ENCODE peak calls at places on chromosomes 12 and 14, in four cellular contexts. One of them, this sample, is unnamed.

GRCh38 chr12:29578731-29579130 is 81.2 kb upstream of the OVCH1 start:
- DNase-seq in left lobe of liver: no peak
- DNase-seq in naive thymus-derived CD4-positive, alpha-beta T cell: no peak
- DNase-seq in COLO829: no peak
- DNase-seq in this sample: no peak

GRCh38 chr14:75941030-75941429 is 40.8 kb downstream of the TGFB3 start:
- DNase-seq in naive thymus-derived CD4-positive, alpha-beta T cell: no peak
- DNase-seq in left lobe of liver: no peak
- DNase-seq in COLO829: no peak
- DNase-seq in this sample: no peak

GRCh38 chr14:29463727-29464370 is 463.8 kb downstream of the PRKD1 start:
- DNase-seq in naive thymus-derived CD4-positive, alpha-beta T cell: no peak
- DNase-seq in COLO829: no peak
- DNase-seq in left lobe of liver: no peak
- DNase-seq in this sample: no peak

GRCh38 chr12:31465002-31465401 is 125.9 kb downstream of the DENND5B start:
- DNase-seq in naive thymus-derived CD4-positive, alpha-beta T cell: no peak
- DNase-seq in left lobe of liver: no peak
- DNase-seq in COLO829: no peak
- DNase-seq in this sample: no peak

GRCh38 chr14:30710870-30711269 is 88.8 kb downstream of the SCFD1 start:
- DNase-seq in naive thymus-derived CD4-positive, alpha-beta T cell: no peak
- DNase-seq in left lobe of liver: no peak
- DNase-seq in COLO829: no peak
- DNase-seq in this sample: no peak

GRCh38 chr12:1777798-1778197 is 42.6 kb upstream of the LRTM2 start:
- DNase-seq in left lobe of liver: no peak
- DNase-seq in naive thymus-derived CD4-positive, alpha-beta T cell: no peak
- DNase-seq in COLO829: no peak
- DNase-seq in this sample: no peak

GRCh38 chr14:91947196-91948184 is at the start of gene FBLN5:
- DNase-seq in left lobe of liver: peak
- DNase-seq in COLO829: no peak
- DNase-seq in naive thymus-derived CD4-positive, alpha-beta T cell: peak
- DNase-seq in this sample: peak

GRCh38 chr14:20493634-20494033 is 11.7 kb upstream of the RNASE10 start:
- DNase-seq in COLO829: no peak
- DNase-seq in left lobe of liver: no peak
- DNase-seq in naive thymus-derived CD4-positive, alpha-beta T cell: no peak
- DNase-seq in this sample: no peak

GRCh38 chr14:24565766-24566165 is 10.3 kb downstream of the CTSG start:
- DNase-seq in left lobe of liver: no peak
- DNase-seq in naive thymus-derived CD4-positive, alpha-beta T cell: no peak
- DNase-seq in COLO829: peak
- DNase-seq in this sample: no peak

GRCh38 chr12:51217133-51217967 is 512 bp downstream of the POU6F1 start:
- DNase-seq in left lobe of liver: peak
- DNase-seq in naive thymus-derived CD4-positive, alpha-beta T cell: peak
- DNase-seq in COLO829: no peak
- DNase-seq in this sample: peak

GRCh38 chr14:61043506-61043905 is 62.5 kb downstream of the SLC38A6 start:
- DNase-seq in COLO829: no peak
- DNase-seq in left lobe of liver: no peak
- DNase-seq in naive thymus-derived CD4-positive, alpha-beta T cell: no peak
- DNase-seq in this sample: no peak

GRCh38 chr12:52213541-52214420 is 19.3 kb upstream of the KRT7 start:
- DNase-seq in left lobe of liver: peak
- DNase-seq in COLO829: peak
- DNase-seq in naive thymus-derived CD4-positive, alpha-beta T cell: peak
- DNase-seq in this sample: peak

GRCh38 chr12:49626169-49626835 is 2.9 kb downstream of the PRPF40B start:
- DNase-seq in COLO829: no peak
- DNase-seq in naive thymus-derived CD4-positive, alpha-beta T cell: peak
- DNase-seq in left lobe of liver: no peak
- DNase-seq in this sample: no peak

GRCh38 chr12:51714666-51715065 is 123.6 kb downstream of the SCN8A start:
- DNase-seq in left lobe of liver: no peak
- DNase-seq in naive thymus-derived CD4-positive, alpha-beta T cell: no peak
- DNase-seq in COLO829: no peak
- DNase-seq in this sample: no peak

GRCh38 chr14:88166616-88167015 is 156.5 kb downstream of the KCNK10 start:
- DNase-seq in naive thymus-derived CD4-positive, alpha-beta T cell: no peak
- DNase-seq in left lobe of liver: no peak
- DNase-seq in COLO829: no peak
- DNase-seq in this sample: no peak

GRCh38 chr14:100861188-100861936 is 35.4 kb downstream of the MEG3 start:
- DNase-seq in naive thymus-derived CD4-positive, alpha-beta T cell: no peak
- DNase-seq in COLO829: no peak
- DNase-seq in left lobe of liver: no peak
- DNase-seq in this sample: no peak

GRCh38 chr14:49792618-49793017 is 24.7 kb downstream of the KLHDC2 start:
- DNase-seq in left lobe of liver: no peak
- DNase-seq in COLO829: no peak
- DNase-seq in naive thymus-derived CD4-positive, alpha-beta T cell: no peak
- DNase-seq in this sample: no peak

GRCh38 chr12:81992461-81992860 is 233.3 kb upstream of the PPFIA2 start:
- DNase-seq in left lobe of liver: no peak
- DNase-seq in naive thymus-derived CD4-positive, alpha-beta T cell: peak
- DNase-seq in COLO829: peak
- DNase-seq in this sample: no peak

GRCh38 chr12:108650083-108650482 is 16.4 kb upstream of the SELPLG start:
- DNase-seq in naive thymus-derived CD4-positive, alpha-beta T cell: no peak
- DNase-seq in left lobe of liver: no peak
- DNase-seq in COLO829: no peak
- DNase-seq in this sample: no peak

GRCh38 chr14:50447491-50447890 is 50.8 kb upstream of the CDKL1 start:
- DNase-seq in COLO829: no peak
- DNase-seq in naive thymus-derived CD4-positive, alpha-beta T cell: no peak
- DNase-seq in left lobe of liver: no peak
- DNase-seq in this sample: no peak

GRCh38 chr12:19529933-19530630 is 90.8 kb downstream of the AEBP2 start:
- DNase-seq in left lobe of liver: no peak
- DNase-seq in naive thymus-derived CD4-positive, alpha-beta T cell: no peak
- DNase-seq in COLO829: peak
- DNase-seq in this sample: no peak

GRCh38 chr14:64095620-64096019 is 198.6 kb downstream of the ESR2 start:
- DNase-seq in naive thymus-derived CD4-positive, alpha-beta T cell: no peak
- DNase-seq in left lobe of liver: no peak
- DNase-seq in COLO829: no peak
- DNase-seq in this sample: peak

GRCh38 chr12:97752129-97752528 is 289.5 kb downstream of the RMST start:
- DNase-seq in left lobe of liver: no peak
- DNase-seq in naive thymus-derived CD4-positive, alpha-beta T cell: no peak
- DNase-seq in COLO829: no peak
- DNase-seq in this sample: no peak

GRCh38 chr12:121581681-121582439 is 1.0 kb upstream of the KDM2B start:
- DNase-seq in naive thymus-derived CD4-positive, alpha-beta T cell: peak
- DNase-seq in COLO829: no peak
- DNase-seq in left lobe of liver: no peak
- DNase-seq in this sample: no peak

This sample was measured in PC-9.